ENCODE peak calls at places on chromosomes 11 and 22, in nine cellular contexts. H, D, C, Z, O, Y, N, S and P are unnamed samples.

GRCh38 chr11:10902301-10902700 is 44.4 kb upstream of the ZBED5 start:
- DNase-seq in Z (no peak), Y (no peak), C (no peak), S (no peak), H (no peak), D (peak), O (no peak), N (no peak), P (no peak)

GRCh38 chr11:103927535-103927934 is 108.9 kb upstream of the DDI1 start:
- DNase-seq in C (no peak), O (no peak), S (peak), Y (no peak), N (no peak), H (no peak), D (peak), Z (no peak), P (no peak)

GRCh38 chr11:99370557-99371200 is 349.9 kb downstream of the CNTN5 start:
- DNase-seq in S (peak), Y (no peak), Z (no peak), O (no peak), D (peak), H (peak), N (no peak), C (peak), P (no peak)

GRCh38 chr11:58641326-58641725 is 18.9 kb downstream of the CNTF start:
- DNase-seq in Y (no peak), O (no peak), Z (no peak), S (no peak), C (no peak), N (no peak), H (no peak), D (no peak), P (no peak)

GRCh38 chr22:22088658-22089458 is 106.3 kb upstream of the TOP3B start:
- DNase-seq in Y (no peak), C (no peak), N (no peak), D (no peak), H (no peak), S (no peak), O (no peak), Z (no peak), P (no peak)

GRCh38 chr11:100576044-100577021 is 110.8 kb upstream of the ARHGAP42 start:
- DNase-seq in O (no peak), H (no peak), C (no peak), N (no peak), D (peak), Z (no peak), S (peak), Y (no peak), P (peak)

GRCh38 chr11:83355406-83355805 is 69.2 kb upstream of the CCDC90B start:
- DNase-seq in D (no peak), Z (no peak), C (no peak), O (no peak), Y (no peak), S (no peak), N (no peak), H (no peak), P (no peak)

GRCh38 chr11:121723261-121723741 is 270.5 kb upstream of the SORL1-AS1 start:
- DNase-seq in D (no peak), Z (no peak), Y (no peak), O (no peak), S (peak), H (no peak), C (peak), N (no peak), P (no peak)

GRCh38 chr11:17531071-17531817 is 13.0 kb downstream of the USH1C start:
- DNase-seq in D (no peak), N (no peak), H (no peak), S (no peak), Z (no peak), C (no peak), O (no peak), Y (no peak), P (no peak)

GRCh38 chr11:35511666-35512065 is 13.8 kb downstream of the PAMR1 start:
- DNase-seq in C (no peak), Y (no peak), D (no peak), O (no peak), H (no peak), Z (no peak), N (no peak), S (no peak), P (no peak)

GRCh38 chr22:26753125-26753862 is 95.9 kb downstream of the MIAT start:
- DNase-seq in C (no peak), Y (no peak), Z (no peak), N (no peak), S (peak), H (no peak), D (no peak), O (no peak), P (no peak)

GRCh38 chr11:113505541-113506375 is 30.6 kb upstream of the DRD2 start:
- DNase-seq in D (peak), Z (no peak), S (no peak), Y (no peak), H (peak), N (no peak), C (peak), O (no peak), P (no peak)

GRCh38 chr11:113001709-113002108 is 40.5 kb downstream of the NCAM1 start:
- DNase-seq in O (no peak), H (no peak), Y (no peak), N (no peak), S (no peak), Z (no peak), D (no peak), C (no peak), P (no peak)

GRCh38 chr11:441043-441417 is 781 bp downstream of the ANO9 start:
- DNase-seq in O (no peak), N (no peak), Y (no peak), H (no peak), C (no peak), Z (no peak), S (no peak), D (no peak), P (no peak)

GRCh38 chr11:20110908-20111669 is 49.2 kb downstream of the DBX1 start:
- DNase-seq in D (peak), H (peak), C (peak), N (no peak), S (peak), Y (peak), Z (peak), O (peak), P (peak)

GRCh38 chr11:66595245-66595904 is 2.4 kb downstream of the CCS start:
- DNase-seq in Y (no peak), Z (no peak), O (no peak), H (no peak), S (no peak), N (no peak), C (peak), D (no peak), P (peak)

GRCh38 chr11:46308632-46309419 is 31.4 kb downstream of the CREB3L1 start:
- DNase-seq in D (peak), N (peak), S (peak), Z (peak), H (peak), Y (peak), O (peak), C (peak), P (peak)

GRCh38 chr11:44753965-44754645 is 27.3 kb downstream of the TSPAN18 start:
- DNase-seq in H (no peak), C (no peak), Y (no peak), N (no peak), O (no peak), D (no peak), Z (no peak), S (peak), P (no peak)

GRCh38 chr11:112612283-112612849 is 348.9 kb upstream of the NCAM1 start:
- DNase-seq in Y (no peak), N (no peak), D (no peak), H (peak), O (no peak), Z (no peak), S (peak), C (no peak), P (no peak)

GRCh38 chr11:61068581-61068980 is 33.7 kb upstream of the CD5 start:
- DNase-seq in S (no peak), H (no peak), C (no peak), Z (no peak), Y (no peak), N (no peak), D (no peak), O (no peak), P (no peak)

GRCh38 chr11:108698844-108699642 is 34.2 kb downstream of the DDX10 start:
- DNase-seq in Y (no peak), C (no peak), S (no peak), H (no peak), Z (no peak), O (no peak), N (no peak), D (no peak), P (no peak)

GRCh38 chr11:120645639-120646038 is 134.1 kb downstream of the GRIK4 start:
- DNase-seq in Y (no peak), H (no peak), Z (no peak), N (peak), S (peak), C (no peak), D (no peak), O (no peak), P (no peak)

GRCh38 chr22:46754110-46754799 is 8.2 kb upstream of the TBC1D22A start:
- DNase-seq in N (peak), O (no peak), D (peak), S (no peak), Z (no peak), C (no peak), H (no peak), Y (no peak), P (peak)

GRCh38 chr11:18721576-18722292 is 4.3 kb downstream of the IGSF22 start:
- DNase-seq in H (peak), S (peak), C (no peak), O (peak), Z (peak), N (no peak), Y (no peak), D (peak), P (peak)

GRCh38 chr11:127675602-127676001 is 675.0 kb upstream of the KIRREL3 start:
- DNase-seq in D (no peak), C (no peak), Y (no peak), Z (no peak), H (no peak), O (no peak), N (no peak), S (no peak), P (no peak)

GRCh38 chr11:16126361-16126760 is 230.0 kb downstream of the SOX6 start:
- DNase-seq in S (no peak), C (no peak), Y (no peak), H (no peak), Z (no peak), O (no peak), D (no peak), N (no peak), P (peak)

GRCh38 chr22:27149886-27150529 is 492.6 kb downstream of the MIAT start:
- DNase-seq in H (no peak), D (no peak), O (no peak), S (no peak), N (no peak), Y (no peak), Z (no peak), C (no peak), P (no peak)

GRCh38 chr22:19996694-19997384 is 19.8 kb downstream of the ARVCF start:
- DNase-seq in Z (no peak), N (no peak), Y (no peak), O (no peak), D (no peak), C (no peak), H (no peak), S (no peak), P (no peak)

GRCh38 chr22:46085831-46086576 is 64.3 kb upstream of the PPARA start:
- DNase-seq in C (no peak), Y (no peak), N (peak), S (no peak), D (no peak), Z (no peak), O (no peak), H (no peak), P (peak)

GRCh38 chr11:47788181-47788580 is 21.0 kb upstream of the FNBP4 start:
- DNase-seq in H (no peak), Z (no peak), C (no peak), D (no peak), O (no peak), N (no peak), Y (no peak), S (no peak), P (no peak)

GRCh38 chr22:45604239-45604711 is 67.4 kb upstream of the ATXN10 start:
- DNase-seq in H (no peak), O (no peak), D (no peak), Y (no peak), S (no peak), C (no peak), N (no peak), Z (no peak), P (no peak)

GRCh38 chr22:22460635-22461034 is 47.9 kb downstream of the ZNF280B start:
- DNase-seq in S (peak), D (peak), H (no peak), C (no peak), Y (no peak), N (no peak), O (no peak), Z (no peak), P (peak)

GRCh38 chr22:26259510-26259909 is 90.2 kb downstream of the SEZ6L start:
- DNase-seq in D (peak), S (peak), C (no peak), Y (no peak), O (no peak), Z (no peak), N (no peak), H (peak), P (no peak)

GRCh38 chr11:44661311-44661717 is 65.4 kb upstream of the TSPAN18 start:
- DNase-seq in Y (no peak), C (no peak), Z (no peak), D (no peak), O (no peak), H (no peak), S (no peak), N (no peak), P (no peak)

GRCh38 chr11:86182976-86183584 is 61.5 kb upstream of the EED start:
- DNase-seq in Y (no peak), S (no peak), Z (peak), N (no peak), C (no peak), D (no peak), O (no peak), H (no peak), P (peak)